ENCODE peak calls at places on chromosome 20, in five cellular contexts. P, N, R, M and S are unnamed samples. For H3K4me1, the result is how much of the 10 kb centered on the place peaks cover.

GRCh38 chr20:64041781-64042771 is 6.1 kb downstream of the C20orf204 start:
- DNase-seq in P (no peak), N (no peak), R (no peak), M (no peak), S (no peak)

GRCh38 chr20:7470912-7471311 is 469.3 kb downstream of the HAO1 start:
- DNase-seq in P (no peak), N (peak), R (no peak), M (no peak), S (peak)

GRCh38 chr20:21008951-21009350 is 97.2 kb downstream of the LINC00237 start:
- DNase-seq in P (no peak), N (no peak), R (no peak), M (no peak), S (no peak)

GRCh38 chr20:2559641-2560040 is 23.3 kb downstream of the TMC2 start:
- DNase-seq in P (no peak), N (no peak), R (no peak), M (no peak), S (no peak)

GRCh38 chr20:58649288-58650180 is 1.5 kb upstream of the STX16 start:
- DNase-seq in P (no peak), N (no peak), R (no peak), M (peak), S (peak)

GRCh38 chr20:38633577-38634093 is 32.0 kb downstream of the ARHGAP40 start:
- DNase-seq in P (peak), N (peak), R (peak), M (peak), S (peak)

GRCh38 chr20:2143594-2143993 is 42.0 kb downstream of the STK35 start:
- DNase-seq in P (no peak), N (no peak), R (no peak), M (no peak), S (no peak)

GRCh38 chr20:16261733-16262277 is 311.4 kb downstream of the KIF16B start:
- DNase-seq in P (no peak), N (no peak), R (no peak), M (no peak), S (peak)

GRCh38 chr20:44543345-44543744 is 21.5 kb upstream of the SERINC3 start:
- DNase-seq in P (no peak), N (no peak), R (no peak), M (peak), S (no peak)

GRCh38 chr20:51750037-51750769 is 18.0 kb downstream of the ATP9A start:
- DNase-seq in P (peak), N (peak), R (peak), M (peak), S (peak)
- H3K4me1 ChIP-seq in P (half or more), N (under half), R (under half), M (under half), S (under half)

GRCh38 chr20:36861625-36861874 is 14.4 kb upstream of the TLDC2 start:
- DNase-seq in P (no peak), N (no peak), R (no peak), M (no peak), S (no peak)
- H3K9ac ChIP-seq in P (peak), N (peak), R (peak), M (peak), S (peak)

DNA sequence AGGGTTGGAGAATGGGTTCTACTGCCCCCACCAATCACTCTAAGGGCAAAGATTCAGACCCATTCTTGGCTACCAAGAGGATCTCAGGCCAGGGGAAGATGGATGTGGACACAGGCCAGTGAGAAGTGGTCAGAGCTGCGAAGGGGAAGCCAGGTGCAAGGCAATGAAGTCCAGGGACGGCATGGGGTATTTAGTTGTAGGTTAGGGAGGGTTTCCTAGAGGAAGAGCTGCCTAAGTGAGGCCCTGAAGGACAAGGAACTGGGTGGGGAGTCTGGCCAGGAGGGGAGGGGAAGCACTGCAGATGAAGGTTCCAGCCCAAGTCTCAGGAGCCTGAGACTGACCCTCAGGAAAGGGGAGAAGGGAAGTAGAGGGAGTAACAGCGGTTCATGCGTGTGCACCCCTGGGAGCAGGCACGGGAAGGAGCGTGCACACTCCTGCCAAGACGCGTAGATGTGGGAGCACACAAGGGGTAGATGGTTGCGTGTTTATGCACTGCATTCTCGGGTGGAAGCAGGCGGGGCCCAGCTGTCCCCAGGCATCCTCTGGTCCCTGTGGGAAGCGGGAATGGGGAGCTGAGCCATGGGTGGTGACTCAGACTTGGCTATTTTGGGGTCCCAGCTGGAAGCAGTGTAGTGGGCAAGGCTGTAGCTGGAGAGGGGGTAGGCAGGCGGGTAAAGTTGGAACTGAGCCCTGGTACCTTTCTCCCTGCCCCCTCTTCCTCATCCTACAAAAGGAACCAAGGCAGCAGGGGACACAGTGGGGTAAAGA is 3.3 kb downstream of the ACTL10 start:
- DNase-seq in P (no peak), N (no peak), R (no peak), M (no peak), S (no peak)
- H3K4me1 ChIP-seq in P (under half), N (under half), R (under half), M (under half), S (under half)

DNA sequence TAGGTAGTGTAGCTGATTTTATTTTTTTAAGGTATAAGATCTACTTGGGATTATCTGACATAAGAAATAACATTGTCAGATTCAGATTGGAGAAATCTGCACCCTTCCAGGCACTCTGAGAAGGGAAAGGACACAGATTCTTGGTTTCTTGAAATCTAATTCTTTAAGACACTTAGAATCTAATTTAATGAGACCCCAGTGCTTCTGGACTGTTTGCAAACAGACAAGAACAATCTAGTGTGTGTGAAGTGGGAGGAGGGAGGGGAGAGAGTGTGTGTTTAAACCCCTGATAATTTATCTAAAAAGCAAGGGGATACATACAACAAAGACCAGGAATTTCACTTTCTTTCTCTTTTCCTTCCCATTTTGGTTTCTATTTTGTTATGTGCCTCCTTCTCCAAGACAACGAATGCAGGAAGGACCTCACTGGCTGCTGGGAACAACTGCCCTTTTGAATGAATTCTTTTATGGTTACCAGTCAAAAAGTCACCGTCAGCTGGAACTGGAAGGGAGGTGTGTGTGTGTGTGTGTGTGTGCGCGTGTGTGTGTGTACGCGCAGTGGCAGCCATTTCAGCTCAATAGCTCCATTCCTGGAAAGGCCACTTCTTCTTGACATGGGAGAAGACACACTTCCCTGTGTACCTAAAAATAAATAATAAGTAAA is 129.4 kb downstream of the BCAS1 start:
- DNase-seq in P (no peak), N (peak), R (peak), M (no peak), S (no peak)
- H3K9ac ChIP-seq in P (peak), N (peak), R (peak), M (peak), S (peak)

GRCh38 chr20:34525342-34525708 is 9.1 kb downstream of the DYNLRB1 start:
- DNase-seq in P (no peak), N (no peak), R (no peak), M (no peak), S (no peak)

GRCh38 chr20:34527016-34527415 is 10.8 kb downstream of the DYNLRB1 start:
- DNase-seq in P (no peak), N (no peak), R (no peak), M (no peak), S (no peak)

GRCh38 chr20:34525709-34526416 is 9.6 kb downstream of the DYNLRB1 start:
- DNase-seq in P (peak), N (peak), R (peak), M (peak), S (no peak)

GRCh38 chr20:34524426-34524825 is 8.2 kb downstream of the DYNLRB1 start:
- DNase-seq in P (no peak), N (no peak), R (no peak), M (peak), S (no peak)

GRCh38 chr20:34526466-34526865 is 10.2 kb downstream of the DYNLRB1 start:
- DNase-seq in P (no peak), N (no peak), R (peak), M (no peak), S (no peak)
- H3K4me1 ChIP-seq in P (under half), N (under half), R (under half), M (under half), S (under half)

DNA sequence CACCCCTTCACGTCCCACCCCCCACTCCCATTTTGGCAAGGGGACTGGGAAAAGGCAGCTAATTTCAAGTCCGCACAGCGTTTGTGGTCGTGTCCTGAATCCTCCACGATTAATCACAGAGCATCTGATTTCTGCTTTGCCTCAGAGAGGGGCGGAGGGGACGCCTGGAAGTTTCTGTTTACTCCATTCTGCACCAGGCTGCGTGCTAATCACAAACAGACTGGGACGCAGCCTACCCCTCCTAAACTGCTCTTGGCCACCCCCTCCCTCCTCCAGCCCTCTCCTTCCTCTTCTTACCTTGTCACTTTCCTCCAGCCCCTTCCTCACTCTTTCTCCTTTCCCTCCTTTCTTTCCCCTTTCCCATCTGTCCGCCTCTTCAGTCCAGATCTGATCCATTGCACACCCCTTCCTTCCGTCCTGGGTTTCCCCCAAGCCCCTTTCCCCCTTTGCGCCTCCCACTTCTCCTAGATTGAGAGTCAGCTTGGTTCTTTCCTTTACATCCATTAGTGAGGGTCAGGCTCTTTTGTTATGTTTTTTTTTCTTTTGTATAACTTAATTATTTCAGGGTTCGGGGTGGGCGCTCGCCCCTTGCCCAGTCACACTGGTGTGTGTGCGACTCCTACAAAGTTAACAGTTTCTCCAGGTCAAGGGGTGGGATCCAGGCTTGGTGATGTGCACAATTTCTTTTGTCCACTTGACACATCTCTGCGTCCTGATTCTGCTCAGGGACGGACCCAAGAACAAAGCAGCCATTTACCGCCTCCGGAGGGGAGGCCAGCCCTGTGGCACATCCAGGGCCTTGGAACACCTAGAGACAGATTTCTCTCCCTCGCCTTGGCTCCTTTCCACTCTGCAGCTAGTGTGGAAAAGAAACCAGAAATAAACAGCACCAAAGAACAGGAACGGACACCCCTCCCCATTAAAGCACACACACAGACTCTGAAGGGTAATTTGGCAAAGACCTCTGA is 527 bp upstream of the RIPOR3 start:
- DNase-seq in P (no peak), N (peak), R (peak), M (no peak), S (peak)
- H3K9ac ChIP-seq in P (no peak), N (peak), R (peak), M (peak), S (no peak)

GRCh38 chr20:34947336-34947735 is 8.3 kb downstream of the GSS start:
- DNase-seq in P (no peak), N (no peak), R (no peak), M (no peak), S (no peak)
- H3K4me1 ChIP-seq in P (under half), N (under half), R (under half), M (under half), S (under half)

DNA sequence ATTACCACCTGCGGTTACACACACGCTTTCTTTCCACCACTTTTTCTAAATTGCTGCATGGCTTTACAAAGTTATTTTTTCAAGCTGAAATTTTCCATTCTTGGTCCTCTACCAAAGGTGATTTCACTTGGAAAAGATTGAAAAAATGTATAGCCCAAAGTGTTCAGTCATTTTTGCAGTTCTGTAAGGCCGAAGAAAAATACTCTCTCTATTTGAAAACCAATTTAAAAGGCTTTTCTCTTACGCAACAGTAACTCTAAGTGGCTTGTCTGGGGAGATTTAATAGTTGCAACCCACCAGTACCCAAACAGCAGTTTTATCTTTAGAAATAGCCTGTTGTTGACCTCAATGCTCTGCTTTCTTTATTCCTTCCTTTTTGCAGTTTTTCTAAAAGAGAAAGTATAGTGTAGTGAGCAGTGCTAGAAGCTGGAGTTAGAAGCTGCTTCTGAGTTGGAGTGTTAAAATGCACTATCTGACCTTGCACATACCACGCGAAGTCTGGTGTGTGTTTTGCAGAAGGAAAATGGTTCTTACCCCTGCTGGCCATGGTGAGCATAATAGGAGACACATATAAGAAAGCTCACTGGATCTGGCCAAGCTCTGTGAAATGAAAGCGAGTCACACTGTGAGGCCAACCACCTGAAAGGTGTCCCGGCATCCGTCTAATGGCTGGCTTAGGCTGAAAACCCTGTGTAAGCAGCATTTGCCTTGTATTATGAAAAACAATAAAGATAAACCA is 271.6 kb upstream of the PRND start:
- DNase-seq in P (peak), N (peak), R (peak), M (no peak), S (no peak)
- H3K9ac ChIP-seq in P (no peak), N (no peak), R (peak), M (no peak), S (no peak)